ENCODE peak calls at places on chromosome 21, in ten cellular contexts. Q, Z, G, U, J, V, K, F, A and R are unnamed samples.

GRCh38 chr21:44434936-44435635 is 20.2 kb upstream of the LRRC3 start:
- DNase-seq in J (no peak), A (no peak), V (no peak), Z (no peak), U (no peak), Q (no peak), K (peak; percentile 62), F (no peak), G (no peak), R (no peak)

GRCh38 chr21:15061747-15062146 is 3.1 kb downstream of the NRIP1 start:
- DNase-seq in K (no peak), Z (no peak), J (no peak), A (no peak), Q (no peak), G (no peak), U (no peak), F (no peak), V (no peak), R (no peak)

GRCh38 chr21:28516996-28517592 is 475.6 kb downstream of the LTN1 start:
- DNase-seq in K (peak; percentile 79), F (peak; percentile 48), J (peak; percentile 47), Q (no peak), U (peak; percentile 61), A (peak; percentile 38), V (peak; percentile 37), G (peak; percentile 25), Z (peak; percentile 15), R (peak; percentile 61)

GRCh38 chr21:34511787-34512451 is at the start of gene KCNE1:
- DNase-seq in Z (no peak), A (no peak), F (no peak), U (no peak), J (no peak), Q (no peak), G (no peak), V (no peak), K (no peak), R (no peak)

GRCh38 chr21:17387030-17387617 is 125.7 kb upstream of the CXADR start:
- DNase-seq in U (peak; percentile 67), V (no peak), J (peak; percentile 38), G (peak; percentile 11), K (no peak), F (peak; percentile 67), A (peak; percentile 57), Z (peak; percentile 36), Q (peak; percentile 18), R (peak; percentile 61)

GRCh38 chr21:44423941-44424607 is 31.2 kb upstream of the LRRC3 start:
- DNase-seq in Z (no peak), F (no peak), J (no peak), U (no peak), K (peak; percentile 63), V (no peak), A (no peak), G (no peak), Q (no peak), R (no peak)

GRCh38 chr21:31848339-31848985 is 24.4 kb upstream of the HUNK start:
- DNase-seq in F (no peak), A (no peak), Q (no peak), G (no peak), U (no peak), V (no peak), Z (no peak), J (no peak), K (no peak), R (no peak)

GRCh38 chr21:38831526-38832467 is 26.1 kb downstream of the ETS2 start:
- DNase-seq in K (no peak), A (no peak), V (no peak), G (no peak), J (peak; percentile 94), F (peak; percentile 82), Z (peak; percentile 89), Q (peak; percentile 92), U (peak; percentile 70), R (no peak)